ENCODE peak calls at places on chromosomes 12 and 14, in seven cellular contexts. F, Q, G, U, T, Y and D are unnamed samples.

GRCh38 chr12:15186593-15186992 is 34.6 kb downstream of the RERG start:
- DNase-seq in Y (no peak), F (no peak), U (no peak), G (peak; percentile 34), T (no peak), Q (no peak), D (no peak)

GRCh38 chr14:61321385-61322010 is at the start of gene PRKCH:
- DNase-seq in U (peak; percentile 58), T (peak; percentile 66), Q (peak; percentile 67), Y (peak; percentile 38), G (peak; percentile 55), F (peak; percentile 66), D (peak; percentile 60)

GRCh38 chr12:65615091-65615490 is 209.2 kb upstream of the HMGA2 start:
- DNase-seq in Q (no peak), T (no peak), U (no peak), G (no peak), F (peak; percentile 85), Y (no peak), D (no peak)

GRCh38 chr12:52221912-52222457 is 11.1 kb upstream of the KRT7 start:
- DNase-seq in T (peak; percentile 78), U (peak; percentile 42), Y (peak; percentile 33), Q (no peak), F (peak; percentile 70), G (peak; percentile 48), D (peak; percentile 61)

GRCh38 chr12:113470871-113471618 is 626 bp downstream of the LHX5 start:
- DNase-seq in Q (no peak), Y (no peak), G (no peak), T (no peak), U (no peak), F (peak; percentile 16), D (no peak)

GRCh38 chr12:84599539-84599938 is 313.1 kb downstream of the SLC6A15 start:
- DNase-seq in F (peak; percentile 88), T (no peak), G (peak; percentile 20), Y (peak; percentile 2), Q (peak; percentile 3), U (no peak), D (no peak)

GRCh38 chr12:98295681-98296080 is 219.7 kb upstream of the TMPO start:
- DNase-seq in Q (no peak), Y (no peak), U (no peak), T (no peak), F (no peak), G (no peak), D (no peak)

GRCh38 chr12:47882796-47883546 is 21.8 kb downstream of the VDR start:
- DNase-seq in Q (no peak), T (no peak), Y (no peak), G (peak; percentile 33), U (no peak), F (no peak), D (no peak)

GRCh38 chr12:55974308-55974724 is 438 bp downstream of the RAB5B start:
- DNase-seq in Y (peak; percentile 32), U (peak; percentile 55), T (peak; percentile 20), Q (peak; percentile 62), F (peak; percentile 67), G (peak; percentile 9), D (peak; percentile 50)

GRCh38 chr14:90416649-90417237 is 19.9 kb downstream of the CALM1 start:
- DNase-seq in T (no peak), Y (no peak), F (no peak), U (no peak), G (no peak), Q (no peak), D (no peak)

GRCh38 chr12:46004715-46005114 is 14.3 kb upstream of the SCAF11 start:
- DNase-seq in Y (no peak), Q (no peak), G (no peak), T (no peak), U (no peak), F (no peak), D (no peak)

GRCh38 chr12:52018448-52019122 is 11.8 kb downstream of the TAMALIN start:
- DNase-seq in G (peak; percentile 96), F (no peak), T (no peak), Y (no peak), U (no peak), Q (no peak), D (no peak)

GRCh38 chr12:96104566-96104965 is 69.2 kb upstream of the LTA4H start:
- DNase-seq in G (no peak), T (no peak), U (no peak), F (no peak), Y (no peak), Q (no peak), D (no peak)

GRCh38 chr12:69059465-69060457 is 126.8 kb upstream of the CPM start:
- DNase-seq in Y (peak; percentile 89), F (peak; percentile 92), T (peak; percentile 11), U (no peak), G (no peak), Q (peak; percentile 68), D (no peak)

GRCh38 chr12:120944645-120945217 is 33.6 kb upstream of the HNF1A start:
- DNase-seq in U (peak; percentile 31), G (no peak), F (peak; percentile 63), T (peak; percentile 67), Q (peak; percentile 58), Y (peak; percentile 58), D (peak; percentile 21)

GRCh38 chr14:92709340-92710000 is 39.0 kb downstream of the LGMN start:
- DNase-seq in Y (no peak), Q (no peak), G (no peak), F (no peak), T (no peak), U (no peak), D (no peak)

GRCh38 chr12:106303202-106303820 is 778 bp downstream of the TCP11L2 start:
- DNase-seq in G (peak; percentile 62), T (peak; percentile 59), F (peak; percentile 83), U (peak; percentile 58), Y (peak; percentile 29), Q (peak; percentile 72), D (no peak)

GRCh38 chr12:101634724-101635123 is 40.0 kb downstream of the MYBPC1 start:
- DNase-seq in T (no peak), Q (no peak), G (no peak), Y (no peak), U (no peak), F (no peak), D (no peak)

GRCh38 chr14:90522585-90523191 is 125.9 kb downstream of the CALM1 start:
- DNase-seq in Q (no peak), T (no peak), U (no peak), G (peak; percentile 90), F (no peak), Y (no peak), D (no peak)

GRCh38 chr14:54000341-54000811 is 43.8 kb upstream of the BMP4 start:
- DNase-seq in T (no peak), G (no peak), F (peak; percentile 57), Y (no peak), Q (no peak), U (no peak), D (no peak)

GRCh38 chr12:52074006-52074405 is 4.2 kb downstream of the ATG101 start:
- DNase-seq in T (no peak), U (no peak), G (peak; percentile 53), Q (no peak), F (peak; percentile 69), Y (no peak), D (peak; percentile 88)

GRCh38 chr12:70721958-70722357 is 84.7 kb upstream of the PTPRB start:
- DNase-seq in G (no peak), Q (no peak), Y (no peak), F (no peak), U (no peak), T (no peak), D (no peak)

GRCh38 chr14:88233915-88234314 is 89.2 kb downstream of the KCNK10 start:
- DNase-seq in F (no peak), Q (no peak), Y (peak; percentile 21), T (no peak), G (no peak), U (no peak), D (no peak)

GRCh38 chr12:47165934-47166333 is 86.2 kb upstream of the AMIGO2 start:
- DNase-seq in G (no peak), F (no peak), Q (no peak), T (no peak), Y (no peak), U (no peak), D (no peak)

GRCh38 chr14:92785601-92786426 is 8.3 kb upstream of the GOLGA5 start:
- DNase-seq in Y (peak; percentile 12), F (peak; percentile 85), Q (peak; percentile 54), G (no peak), T (no peak), U (no peak), D (peak; percentile 78)